ENCODE peak calls at places on chromosomes 13 and 19, in four cellular contexts. R is left lung, L is left ventricle myocardium inferior, Q is GM23338. C is an unnamed sample.

GRCh38 chr19:7679017-7679720 is 1.5 kb upstream of the TRAPPC5 start:
- DNase-seq in R (no peak), L (no peak), Q (no peak), C (no peak)

GRCh38 chr13:45879666-45880065 is 28.1 kb upstream of the SIAH3 start:
- DNase-seq in R (no peak), Q (peak; percentile 70), L (peak; percentile 65), C (no peak)

GRCh38 chr19:7542556-7543348 is 7.2 kb downstream of the PNPLA6 start:
- DNase-seq in Q (no peak), R (peak; percentile 79), L (no peak), C (no peak)

GRCh38 chr19:45492627-45493470 is 4.0 kb downstream of the RTN2 start:
- DNase-seq in Q (peak; percentile 91), L (peak; percentile 63), R (peak; percentile 78), C (peak; percentile 79)

GRCh38 chr13:26480246-26480855 is 77.1 kb upstream of the WASF3 start:
- DNase-seq in Q (no peak), L (no peak), R (no peak), C (no peak)

GRCh38 chr19:43596842-43597461 is 557 bp downstream of the ZNF576 start:
- DNase-seq in R (no peak), L (no peak), Q (no peak), C (no peak)

GRCh38 chr19:53102701-53103140 is 501 bp downstream of the ZNF160 start:
- DNase-seq in L (peak; percentile 40), R (peak; percentile 82), Q (peak; percentile 55), C (no peak)

GRCh38 chr13:27131202-27131623 is 40.4 kb downstream of the USP12 start:
- DNase-seq in Q (peak; percentile 45), L (no peak), R (no peak), C (no peak)

GRCh38 chr13:73677041-73677589 is 457.1 kb downstream of the KLF12 start:
- DNase-seq in Q (no peak), R (no peak), L (no peak), C (no peak)

DNA sequence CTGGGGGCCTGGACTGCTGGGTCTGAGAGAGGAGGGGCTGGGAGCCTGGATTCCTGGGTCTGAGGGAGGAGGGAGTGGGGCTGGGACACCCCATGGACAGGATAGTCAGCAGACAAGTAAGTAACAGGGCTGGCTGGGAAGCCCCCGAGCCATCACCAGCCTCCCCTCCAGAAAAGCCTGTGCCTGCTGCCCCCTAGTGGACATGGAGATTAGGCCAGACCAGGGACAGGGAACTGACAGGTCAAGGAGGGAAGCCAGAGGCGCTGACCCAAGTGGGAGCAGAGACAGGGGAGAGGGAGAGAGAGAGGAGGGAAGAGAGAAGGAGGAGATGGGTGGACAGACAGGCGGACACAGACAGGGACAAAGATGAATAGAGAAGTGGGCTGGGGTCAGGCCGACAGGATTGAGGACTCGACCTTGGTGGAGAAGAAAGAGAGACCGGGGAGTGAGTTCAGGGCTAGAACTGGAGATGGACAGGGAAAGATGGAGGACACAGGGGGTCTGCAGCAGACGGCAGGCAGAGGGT is 6.7 kb upstream of the ERFL start:
- DNase-seq in L (peak; percentile 56), Q (peak; percentile 92), R (peak; percentile 87), C (peak; percentile 59)
- H3K4me1 ChIP-seq in L (peaks cover 8% of the 10 kb centered on the region), Q (peaks cover 13% of the 10 kb centered on the region), R (peaks cover 6% of the 10 kb centered on the region), C (peaks cover 3% of the 10 kb centered on the region)

GRCh38 chr13:99972190-99972731 is 694 bp upstream of the ZIC5 start:
- DNase-seq in Q (peak; percentile 60), L (no peak), R (no peak), C (no peak)

GRCh38 chr13:99969934-99970760 is 1.4 kb downstream of the ZIC5 start:
- DNase-seq in Q (peak; percentile 84), R (peak; percentile 66), L (no peak), C (no peak)

GRCh38 chr13:99971576-99972189 is at the start of gene ZIC5:
- DNase-seq in Q (peak; percentile 93), L (no peak), R (peak; percentile 54), C (no peak)

GRCh38 chr13:99969368-99969933 is 2.1 kb downstream of the ZIC5 start:
- DNase-seq in Q (no peak), L (no peak), R (peak; percentile 55), C (no peak)

GRCh38 chr13:99970761-99971575 is 599 bp downstream of the ZIC5 start:
- DNase-seq in Q (peak; percentile 69), R (peak; percentile 64), L (no peak), C (no peak)
- H3K4me3 ChIP-seq in Q (peak overlapping the region; percentile 63), R (no peak overlapping the region), L (peak overlapping the region; percentile 58), C (peak overlapping the region; percentile 26)

GRCh38 chr19:11204943-11205349 is 7.6 kb upstream of the KANK2 start:
- DNase-seq in R (no peak), L (no peak), Q (no peak), C (peak; percentile 87)
- H3K27ac ChIP-seq in R (no peak overlapping the region), L (peak overlapping the region; percentile 95), Q (no peak overlapping the region), C (peak overlapping the region; percentile 94)

GRCh38 chr13:98300956-98301641 is 124.0 kb upstream of the RNF113B start:
- DNase-seq in L (no peak), R (no peak), Q (no peak), C (no peak)

GRCh38 chr13:98298599-98298998 is 121.5 kb upstream of the RNF113B start:
- DNase-seq in L (no peak), Q (no peak), R (no peak), C (no peak)

GRCh38 chr13:98301721-98302120 is 124.7 kb upstream of the RNF113B start:
- DNase-seq in L (no peak), Q (no peak), R (no peak), C (no peak)

GRCh38 chr13:98299954-98300350 is 122.9 kb upstream of the RNF113B start:
- DNase-seq in R (no peak), Q (no peak), L (no peak), C (no peak)

GRCh38 chr13:98299243-98299953 is 122.3 kb upstream of the RNF113B start:
- DNase-seq in R (no peak), Q (no peak), L (no peak), C (no peak)
- H3K4me1 ChIP-seq in R (peaks cover 41% of the 10 kb centered on the region), Q (peaks cover 19% of the 10 kb centered on the region), L (peaks cover 40% of the 10 kb centered on the region), C (peaks cover 16% of the 10 kb centered on the region)

GRCh38 chr19:4988770-4989251 is 19.9 kb downstream of the KDM4B start:
- DNase-seq in Q (no peak), R (no peak), L (peak; percentile 54), C (no peak)
- H3K4me3 ChIP-seq in Q (no peak overlapping the region), R (no peak overlapping the region), L (peak overlapping the region; percentile 28), C (no peak overlapping the region)

DNA sequence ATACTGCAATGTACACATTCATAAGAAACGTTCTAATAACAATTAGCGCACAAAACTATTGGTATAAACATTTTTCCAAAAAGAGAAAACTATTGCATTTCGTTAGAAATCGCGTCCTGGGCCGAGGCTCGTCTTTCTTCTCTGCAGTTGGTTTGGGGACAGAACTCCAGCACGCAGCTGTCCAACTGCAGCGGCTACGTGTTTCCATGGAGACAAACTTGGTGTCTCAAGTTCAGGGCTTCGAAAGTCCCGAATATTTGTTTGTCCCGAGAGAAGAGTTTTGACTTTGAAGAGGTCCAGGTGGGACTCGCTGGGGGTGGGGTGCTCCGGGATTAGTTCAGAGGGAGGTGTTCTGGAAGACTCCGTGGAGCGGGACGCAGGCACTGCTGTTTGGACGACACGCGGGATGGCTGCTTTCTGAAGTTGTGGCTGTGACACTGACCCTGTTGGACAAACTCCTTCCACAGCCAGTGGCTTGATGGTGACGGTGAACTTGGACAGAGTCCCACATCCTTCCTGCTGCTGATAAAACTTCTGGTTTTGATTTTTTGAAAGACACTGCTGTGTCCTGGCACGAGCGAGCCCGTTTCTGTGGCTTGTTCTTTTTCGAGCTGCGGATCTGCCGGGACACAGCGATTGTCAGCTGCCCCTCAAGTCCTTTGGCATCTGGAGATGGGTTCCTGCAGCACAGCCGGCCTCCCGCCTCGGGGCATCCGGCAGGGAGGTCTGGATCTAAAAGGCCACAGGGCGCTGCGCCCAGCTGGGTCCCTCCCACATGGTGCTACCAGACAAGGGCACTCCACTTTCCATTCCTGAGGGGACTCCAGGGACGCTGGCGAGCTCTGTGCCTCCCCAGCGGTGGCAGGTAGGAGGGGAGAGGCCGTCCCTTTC is 15.8 kb upstream of the RANBP3 start:
- DNase-seq in L (peak; percentile 55), Q (no peak), R (peak; percentile 89), C (no peak)
- H3K27ac ChIP-seq in L (peak overlapping the region; percentile 55), Q (no peak overlapping the region), R (peak overlapping the region; percentile 1), C (no peak overlapping the region)

GRCh38 chr13:51825681-51826254 is 19.2 kb downstream of the TMEM272 start:
- DNase-seq in Q (no peak), R (no peak), L (no peak), C (no peak)

GRCh38 chr13:51825165-51825592 is 19.8 kb downstream of the TMEM272 start:
- DNase-seq in Q (no peak), L (no peak), R (no peak), C (no peak)

GRCh38 chr13:51823351-51823750 is 19.4 kb upstream of the DHRS12 start:
- DNase-seq in L (no peak), Q (no peak), R (no peak), C (no peak)

GRCh38 chr13:51822106-51822840 is 18.3 kb upstream of the DHRS12 start:
- DNase-seq in L (no peak), Q (no peak), R (no peak), C (no peak)

DNA sequence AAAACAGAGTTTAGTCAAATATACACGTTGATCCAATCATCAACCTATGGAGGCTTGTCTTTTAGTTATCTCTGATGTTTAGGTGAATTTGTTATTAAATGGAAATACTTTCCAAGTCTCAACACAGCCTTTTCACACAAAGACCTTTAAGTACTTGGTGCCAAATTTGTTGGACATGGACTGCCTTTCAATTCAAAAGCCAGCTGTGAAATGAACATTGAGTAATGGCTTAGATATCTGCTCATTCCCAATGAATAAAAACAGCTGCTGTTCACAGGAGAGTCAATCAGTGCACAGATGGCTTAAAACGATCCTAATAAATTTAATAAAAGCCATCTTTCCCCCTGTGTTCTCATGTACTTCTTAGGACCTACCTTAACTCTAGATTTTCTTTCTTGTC is 19.9 kb upstream of the DHRS12 start:
- DNase-seq in R (no peak), Q (no peak), L (no peak), C (no peak)
- H3K4me1 ChIP-seq in R (peaks cover 80% of the 10 kb centered on the region), Q (peaks cover 8% of the 10 kb centered on the region), L (peaks cover 74% of the 10 kb centered on the region), C (peaks cover 6% of the 10 kb centered on the region)

GRCh38 chr19:39332293-39332692 is 3.5 kb downstream of the GMFG start:
- DNase-seq in L (no peak), R (no peak), Q (no peak), C (no peak)

GRCh38 chr19:39334444-39334976 is 1.3 kb downstream of the GMFG start:
- DNase-seq in L (no peak), R (no peak), Q (no peak), C (no peak)

GRCh38 chr19:39336483-39336882 is 640 bp upstream of the GMFG start:
- DNase-seq in Q (no peak), L (no peak), R (no peak), C (no peak)

GRCh38 chr19:39333507-39333906 is 2.3 kb downstream of the GMFG start:
- DNase-seq in R (no peak), Q (no peak), L (no peak), C (no peak)

GRCh38 chr19:39335168-39335567 is 675 bp downstream of the GMFG start:
- DNase-seq in R (no peak), L (no peak), Q (no peak), C (no peak)
- H3K4me3 ChIP-seq in R (peak overlapping the region; percentile 21), L (peak overlapping the region; percentile 63), Q (no peak overlapping the region), C (peak overlapping the region; percentile 33)

GRCh38 chr19:11243798-11244169 is 4.4 kb downstream of the ANGPTL8 start:
- DNase-seq in Q (no peak), R (no peak), L (no peak), C (no peak)
- H3K27ac ChIP-seq in Q (no peak overlapping the region), R (peak overlapping the region; percentile 62), L (peak overlapping the region; percentile 81), C (no peak overlapping the region)

C was measured in tibial artery.